ENCODE peak calls at places on chromosome 17, in seven cellular contexts. A is ovary, O is IMR-90, T is GM12891, Z is uterus, M is upper lobe of left lung, J is esophagus squamous epithelium. V is an unnamed sample.

GRCh38 chr17:2075336-2076056 is 20.6 kb downstream of the HIC1 start:
- DNase-seq in A (peak; percentile 71), O (peak; percentile 62), T (no peak), Z (peak; percentile 76), M (peak; percentile 53), J (no peak), V (no peak)

GRCh38 chr17:10292057-10292931 is 80.5 kb downstream of the MYH13 start:
- DNase-seq in A (no peak), O (peak; percentile 26), T (no peak), Z (peak; percentile 34), M (no peak), J (no peak), V (no peak)

GRCh38 chr17:33929181-33929724 is 325.8 kb upstream of the CCL2 start:
- DNase-seq in A (no peak), O (no peak), T (no peak), Z (no peak), M (no peak), J (no peak), V (no peak)

GRCh38 chr17:416293-417206 is 63.9 kb upstream of the RPH3AL start:
- DNase-seq in A (no peak), O (no peak), T (no peak), Z (no peak), M (no peak), J (no peak), V (peak; percentile 80)

GRCh38 chr17:1573932-1574696 is 11.5 kb upstream of the PITPNA start:
- DNase-seq in A (peak; percentile 84), O (peak; percentile 66), T (peak; percentile 93), Z (peak; percentile 81), M (peak; percentile 98), J (no peak), V (peak; percentile 86)

GRCh38 chr17:38982858-38983746 is 15.9 kb upstream of the FBXO47 start:
- DNase-seq in A (no peak), O (peak; percentile 75), T (peak; percentile 46), Z (peak; percentile 68), M (no peak), J (no peak), V (no peak)

GRCh38 chr17:80175411-80175810 is 5.6 kb downstream of the CARD14 start:
- DNase-seq in A (no peak), O (no peak), T (no peak), Z (no peak), M (peak; percentile 44), J (no peak), V (no peak)

GRCh38 chr17:35252646-35253045 is 9.8 kb downstream of the SLFN5 start:
- DNase-seq in A (no peak), O (no peak), T (no peak), Z (no peak), M (no peak), J (no peak), V (no peak)

GRCh38 chr17:39634384-39634871 is 2.5 kb upstream of the STARD3 start:
- DNase-seq in A (no peak), O (peak; percentile 44), T (no peak), Z (no peak), M (no peak), J (no peak), V (no peak)

GRCh38 chr17:50691550-50692447 is 15.9 kb downstream of the ANKRD40 start:
- DNase-seq in A (no peak), O (no peak), T (no peak), Z (no peak), M (no peak), J (no peak), V (no peak)

GRCh38 chr17:32792207-32792606 is 84.7 kb downstream of the MYO1D start:
- DNase-seq in A (no peak), O (no peak), T (no peak), Z (no peak), M (no peak), J (no peak), V (no peak)

GRCh38 chr17:45906927-45907622 is 12.7 kb downstream of the MAPT start:
- DNase-seq in A (no peak), O (no peak), T (no peak), Z (no peak), M (no peak), J (no peak), V (no peak)

GRCh38 chr17:68349157-68349556 is 57.9 kb downstream of the ARSG start:
- DNase-seq in A (no peak), O (no peak), T (no peak), Z (no peak), M (no peak), J (no peak), V (no peak)

GRCh38 chr17:79923974-79924638 is 84.9 kb upstream of the CBX4 start:
- DNase-seq in A (no peak), O (peak; percentile 12), T (no peak), Z (no peak), M (peak; percentile 59), J (no peak), V (peak; percentile 88)

GRCh38 chr17:45361451-45361850 is 44.6 kb upstream of the MAP3K14 start:
- DNase-seq in A (no peak), O (no peak), T (no peak), Z (no peak), M (no peak), J (no peak), V (no peak)

GRCh38 chr17:8062435-8062806 is 23.6 kb downstream of the ALOX15B start:
- DNase-seq in A (no peak), O (peak; percentile 25), T (no peak), Z (no peak), M (no peak), J (no peak), V (no peak)

GRCh38 chr17:77802811-77803220 is 155.7 kb upstream of the TNRC6C start:
- DNase-seq in A (no peak), O (peak; percentile 24), T (no peak), Z (peak; percentile 55), M (no peak), J (no peak), V (peak; percentile 39)

GRCh38 chr17:38591759-38592241 is 14.0 kb downstream of the SRCIN1 start:
- DNase-seq in A (no peak), O (no peak), T (no peak), Z (no peak), M (no peak), J (no peak), V (no peak)

GRCh38 chr17:58684003-58684402 is 7.8 kb downstream of the TEX14 start:
- DNase-seq in A (no peak), O (no peak), T (no peak), Z (no peak), M (no peak), J (no peak), V (no peak)
- TF ChIP-seq POLR2A in A (no peak), O (no peak), T (no peak), Z (no peak), M (no peak), J (no peak), V (no peak)

GRCh38 chr17:62616993-62617893 is 10.2 kb upstream of the MRC2 start:
- DNase-seq in A (no peak), O (peak; percentile 56), T (no peak), Z (no peak), M (no peak), J (no peak), V (no peak)
- TF ChIP-seq POLR2A in A (no peak), O (no peak), T (no peak), Z (no peak), M (no peak), J (no peak), V (no peak)

GRCh38 chr17:28228986-28229729 is 89.8 kb upstream of the TMEM97 start:
- DNase-seq in A (no peak), O (no peak), T (no peak), Z (no peak), M (no peak), J (no peak), V (no peak)

GRCh38 chr17:28228109-28228840 is 90.7 kb upstream of the TMEM97 start:
- DNase-seq in A (no peak), O (no peak), T (no peak), Z (no peak), M (peak; percentile 48), J (no peak), V (no peak)

GRCh38 chr17:28226563-28226962 is 92.4 kb upstream of the TMEM97 start:
- DNase-seq in A (no peak), O (no peak), T (no peak), Z (no peak), M (no peak), J (no peak), V (no peak)

GRCh38 chr17:28227278-28228108 is 91.5 kb upstream of the TMEM97 start:
- DNase-seq in A (peak; percentile 15), O (no peak), T (peak; percentile 44), Z (no peak), M (peak; percentile 92), J (no peak), V (peak; percentile 78)

GRCh38 chr17:28230011-28230410 is 89.0 kb upstream of the TMEM97 start:
- DNase-seq in A (no peak), O (no peak), T (no peak), Z (no peak), M (no peak), J (no peak), V (peak; percentile 36)
- TF ChIP-seq POLR2A in A (no peak), O (no peak), T (no peak), Z (no peak), M (no peak), J (no peak), V (no peak)

GRCh38 chr17:36602924-36603384 is 1.6 kb downstream of the MRM1 start:
- DNase-seq in A (peak; percentile 35), O (peak; percentile 69), T (peak; percentile 69), Z (peak; percentile 65), M (no peak), J (no peak), V (no peak)

GRCh38 chr17:36600936-36601302 is 464 bp upstream of the MRM1 start:
- DNase-seq in A (peak; percentile 22), O (no peak), T (no peak), Z (no peak), M (no peak), J (no peak), V (no peak)

GRCh38 chr17:36602030-36602737 is 801 bp downstream of the MRM1 start:
- DNase-seq in A (no peak), O (peak; percentile 9), T (no peak), Z (peak; percentile 24), M (no peak), J (no peak), V (no peak)

GRCh38 chr17:36600477-36600876 is 906 bp upstream of the MRM1 start:
- DNase-seq in A (no peak), O (no peak), T (no peak), Z (no peak), M (no peak), J (no peak), V (no peak)

GRCh38 chr17:36601303-36602029 is at the start of gene MRM1:
- DNase-seq in A (peak; percentile 93), O (peak; percentile 89), T (peak; percentile 89), Z (peak; percentile 90), M (peak; percentile 96), J (peak; percentile 70), V (peak; percentile 93)
- TF ChIP-seq POLR2A in A (peak; percentile 42), O (peak; percentile 81), T (peak; percentile 93), Z (peak; percentile 61), M (peak; percentile 83), J (peak; percentile 50), V (peak; percentile 84)

V was measured in Peyer's patch.